ENCODE peak calls at places on chromosomes 1 and 21, in four cellular contexts. S is fibroblast of villous mesenchyme, X is psoas muscle, P is breast epithelium. E is an unnamed sample.
A peak's percentile ranks its signal among the peaks of the same experiment; 100 is the strongest.

GRCh38 chr21:42614811-42615342 is 38.5 kb upstream of the PDE9A start:
- DNase-seq in S (peak; percentile 20), X (no peak), P (peak; percentile 65), E (no peak)

GRCh38 chr1:170590921-170591705 is 59.1 kb downstream of the GORAB start:
- DNase-seq in S (peak; percentile 28), X (no peak), P (no peak), E (no peak)

GRCh38 chr1:84506729-84507453 is 510 bp upstream of the GNG5 start:
- DNase-seq in S (no peak), X (no peak), P (no peak), E (no peak)

GRCh38 chr21:41090981-41091380 is 77.0 kb upstream of the BACE2 start:
- DNase-seq in S (no peak), X (no peak), P (no peak), E (no peak)

GRCh38 chr1:12572506-12572905 is 45.5 kb downstream of the DHRS3 start:
- DNase-seq in S (peak; percentile 41), X (no peak), P (no peak), E (peak; percentile 71)

GRCh38 chr1:36693652-36694051 is 210.9 kb upstream of the CSF3R start:
- DNase-seq in S (no peak), X (no peak), P (no peak), E (no peak)

GRCh38 chr1:157505481-157506272 is 46.6 kb downstream of the FCRL5 start:
- DNase-seq in S (peak; percentile 58), X (no peak), P (no peak), E (peak; percentile 66)

GRCh38 chr21:34029724-34030528 is 43.5 kb upstream of the MRPS6 start:
- DNase-seq in S (peak; percentile 90), X (peak; percentile 20), P (no peak), E (peak; percentile 86)

GRCh38 chr1:47230692-47231313 is 1.2 kb downstream of the TAL1 start:
- DNase-seq in S (no peak), X (no peak), P (no peak), E (no peak)

GRCh38 chr1:223256034-223256433 is 107.9 kb downstream of the SUSD4 start:
- DNase-seq in S (no peak), X (no peak), P (no peak), E (no peak)

GRCh38 chr1:109822749-109823542 is 59.2 kb upstream of the EPS8L3 start:
- DNase-seq in S (no peak), X (no peak), P (no peak), E (no peak)

GRCh38 chr1:113320972-113321680 is 69.2 kb upstream of the MAGI3 start:
- DNase-seq in S (peak; percentile 43), X (no peak), P (no peak), E (no peak)

GRCh38 chr1:93661829-93662474 is 19.7 kb downstream of the BCAR3 start:
- DNase-seq in S (peak; percentile 89), X (no peak), P (no peak), E (peak; percentile 75)

GRCh38 chr1:230085178-230085515 is 18.1 kb downstream of the GALNT2 start:
- DNase-seq in S (no peak), X (no peak), P (no peak), E (no peak)

GRCh38 chr1:235079443-235079967 is 49.1 kb downstream of the TOMM20 start:
- DNase-seq in S (no peak), X (peak; percentile 36), P (peak; percentile 64), E (no peak)

GRCh38 chr1:11989669-11990068 is 9.4 kb downstream of the MFN2 start:
- DNase-seq in S (no peak), X (no peak), P (no peak), E (no peak)

GRCh38 chr21:38236232-38236631 is 20.6 kb upstream of the KCNJ15 start:
- DNase-seq in S (peak; percentile 66), X (no peak), P (no peak), E (peak; percentile 27)

GRCh38 chr1:248924696-248925532 is 18.9 kb downstream of the PGBD2 start:
- DNase-seq in S (peak; percentile 57), X (no peak), P (no peak), E (peak; percentile 63)

GRCh38 chr1:171128463-171128862 is 37.8 kb downstream of the FMO3 start:
- DNase-seq in S (no peak), X (no peak), P (no peak), E (no peak)

GRCh38 chr21:33658919-33659318 is 16.6 kb downstream of the ITSN1 start:
- DNase-seq in S (no peak), X (no peak), P (no peak), E (no peak)

GRCh38 chr1:183235503-183235902 is 49.4 kb downstream of the LAMC2 start:
- DNase-seq in S (no peak), X (no peak), P (no peak), E (no peak)

GRCh38 chr1:239031310-239031709 is 355.1 kb upstream of the CHRM3 start:
- DNase-seq in S (no peak), X (no peak), P (no peak), E (no peak)

GRCh38 chr1:31273619-31274018 is 23.0 kb downstream of the SNRNP40 start:
- DNase-seq in S (no peak), X (no peak), P (no peak), E (no peak)

GRCh38 chr1:52413410-52414104 is 9.2 kb downstream of the PRPF38A start:
- DNase-seq in S (no peak), X (no peak), P (no peak), E (no peak)

GRCh38 chr1:223017291-223017690 is 125.8 kb downstream of the TLR5 start:
- DNase-seq in S (no peak), X (no peak), P (no peak), E (no peak)

GRCh38 chr1:154191990-154192450 is at the start of gene TPM3:
- DNase-seq in S (no peak), X (no peak), P (no peak), E (no peak)

GRCh38 chr1:226637147-226637935 is 88.8 kb downstream of the STUM start:
- DNase-seq in S (peak; percentile 42), X (peak; percentile 57), P (peak; percentile 49), E (no peak)

GRCh38 chr1:17881761-17882160 is 126.6 kb downstream of the ACTL8 start:
- DNase-seq in S (no peak), X (no peak), P (no peak), E (no peak)

GRCh38 chr1:35120458-35121133 is 41.4 kb downstream of the ZMYM1 start:
- DNase-seq in S (peak; percentile 40), X (no peak), P (no peak), E (no peak)

GRCh38 chr1:224380003-224380402 is 23.3 kb downstream of the CNIH4 start:
- DNase-seq in S (peak; percentile 16), X (no peak), P (no peak), E (no peak)

GRCh38 chr1:155944396-155944728 is 2.9 kb downstream of the RXFP4 start:
- DNase-seq in S (no peak), X (no peak), P (no peak), E (no peak)

GRCh38 chr1:47795102-47795501 is 202.1 kb downstream of the TRABD2B start:
- DNase-seq in S (no peak), X (no peak), P (no peak), E (no peak)

GRCh38 chr21:38333290-38334272 is 76.8 kb downstream of the KCNJ15 start:
- DNase-seq in S (peak; percentile 62), X (no peak), P (no peak), E (no peak)

DNA sequence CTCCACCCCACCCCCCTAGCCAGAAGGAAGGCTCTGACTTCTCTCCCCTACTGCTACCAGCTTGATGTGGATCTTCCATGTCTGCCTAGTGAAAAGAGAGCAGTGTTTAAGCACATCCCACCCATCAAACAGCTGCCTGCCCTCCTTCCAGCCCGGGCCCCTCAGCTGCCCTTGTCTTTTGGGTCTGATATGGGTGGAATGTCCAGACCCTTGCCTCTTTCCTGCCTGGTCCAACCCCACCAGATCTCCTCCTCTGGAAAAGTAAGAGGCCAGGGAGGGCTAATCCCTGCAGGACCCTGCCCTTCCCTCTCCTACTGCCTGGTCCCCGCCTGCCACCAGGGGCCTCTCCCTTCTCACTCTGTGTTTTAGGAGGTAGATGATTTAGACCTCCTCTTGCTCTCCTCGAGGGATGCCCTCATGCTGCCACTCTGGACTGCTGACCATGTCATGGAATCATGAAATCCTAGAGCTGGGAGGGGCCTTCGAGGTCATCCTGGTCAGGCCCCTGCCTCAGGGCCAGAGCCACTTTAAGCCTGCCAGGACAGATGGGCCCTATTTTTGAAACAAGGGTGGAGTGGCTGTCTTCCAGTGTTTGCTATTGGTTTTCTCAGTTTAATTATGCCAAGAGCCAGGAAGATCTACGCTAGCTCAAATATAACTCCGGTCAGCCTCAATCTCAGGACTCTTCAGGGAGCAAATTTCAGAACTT is 15.8 kb upstream of the HSPG2 start:
- DNase-seq in S (no peak), X (no peak), P (no peak), E (no peak)
- TF ChIP-seq CTCF in S (no peak), X (no peak), P (no peak), E (peak; percentile 23)

GRCh38 chr1:163922743-163923186 is 601.0 kb downstream of the NUF2 start:
- DNase-seq in S (no peak), X (no peak), P (no peak), E (no peak)
- H3K4me3 ChIP-seq in S (no peak overlapping the region), X (no peak overlapping the region), P (no peak overlapping the region), E (no peak overlapping the region)

GRCh38 chr1:26295194-26296138 is 11.0 kb downstream of the UBXN11 start:
- DNase-seq in S (no peak), X (no peak), P (no peak), E (no peak)

GRCh38 chr1:26293911-26294463 is 12.4 kb downstream of the UBXN11 start:
- DNase-seq in S (no peak), X (no peak), P (no peak), E (no peak)

GRCh38 chr1:26297791-26298124 is 8.7 kb downstream of the UBXN11 start:
- DNase-seq in S (no peak), X (no peak), P (no peak), E (no peak)

GRCh38 chr1:26297057-26297790 is 9.2 kb downstream of the UBXN11 start:
- DNase-seq in S (no peak), X (no peak), P (no peak), E (no peak)

DNA sequence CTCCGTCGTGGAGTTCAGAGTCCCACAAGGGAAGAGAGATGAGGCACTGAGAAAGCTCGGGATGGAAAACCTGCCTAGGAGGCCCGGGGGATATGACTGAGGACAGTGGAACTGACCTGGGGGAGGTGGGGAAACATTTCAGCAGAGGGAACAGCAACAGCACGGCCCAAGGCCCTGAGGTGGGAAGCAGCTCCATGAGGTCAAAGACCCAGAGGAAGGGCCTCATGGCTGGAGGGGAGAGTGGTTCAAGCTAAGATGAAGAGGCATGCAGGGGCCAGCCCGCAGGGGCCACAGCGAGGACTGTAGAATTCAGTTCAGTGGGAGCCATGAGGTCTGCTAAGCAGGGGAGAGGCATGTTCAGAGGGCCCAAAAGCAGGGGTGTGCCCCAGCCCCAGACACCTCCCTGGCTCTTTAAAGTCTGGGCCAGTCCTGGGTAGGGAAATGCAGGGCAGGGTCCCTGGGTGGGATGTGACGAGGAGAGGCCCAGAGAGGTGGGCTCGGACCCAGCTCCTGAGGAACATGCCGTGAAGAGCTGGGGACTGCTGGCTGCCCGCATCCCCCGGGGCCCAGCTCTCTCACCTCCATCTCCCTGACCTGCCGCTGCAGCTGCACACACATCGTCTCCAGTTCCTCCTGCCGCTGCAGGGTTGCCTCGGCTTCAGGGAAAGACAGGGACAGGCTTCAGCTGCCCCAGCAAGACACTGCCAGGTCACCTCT is 9.9 kb downstream of the UBXN11 start:
- DNase-seq in S (no peak), X (no peak), P (no peak), E (no peak)
- TF ChIP-seq CTCF in S (no peak), X (no peak), P (no peak), E (no peak)

DNA sequence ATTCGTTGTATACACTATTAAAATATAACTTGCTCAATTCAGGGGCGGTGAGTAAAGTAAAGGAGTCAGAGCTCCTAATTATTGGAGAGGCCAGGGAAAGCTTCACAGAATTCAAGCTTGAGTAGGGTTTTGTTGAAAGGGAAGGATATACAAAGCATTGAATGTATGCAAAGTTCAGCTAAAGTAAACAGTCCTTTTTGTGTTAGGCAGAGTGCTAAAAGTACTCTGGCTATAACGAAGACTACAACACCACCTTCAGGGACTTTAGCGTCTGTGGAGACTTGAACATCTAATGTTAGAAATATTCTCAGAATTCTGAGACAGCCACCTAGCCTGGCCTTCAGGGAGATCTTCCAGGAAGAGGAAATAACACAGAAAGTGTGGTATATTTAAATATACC is 1.1 kb downstream of the FALEC start:
- DNase-seq in S (peak; percentile 39), X (no peak), P (no peak), E (no peak)
- H3K4me3 ChIP-seq in S (peak overlapping the region; percentile 60), X (peak overlapping the region; percentile 74), P (peak overlapping the region; percentile 63), E (peak overlapping the region; percentile 70)

E was measured in brain microvascular endothelial cell.